ENCODE peak calls at places on chromosomes 6 and 20, in four cellular contexts. Z, K, V and S are unnamed samples.

GRCh38 chr6:134741193-134741521 is 208.7 kb downstream of the ALDH8A1 start:
- DNase-seq in Z (peak), K (no peak), V (no peak), S (peak)

GRCh38 chr6:163999475-164000125 is 585.1 kb downstream of the QKI start:
- DNase-seq in Z (no peak), K (no peak), V (no peak), S (no peak)

GRCh38 chr6:43508481-43509141 is 1.5 kb downstream of the LRRC73 start:
- DNase-seq in Z (no peak), K (no peak), V (no peak), S (no peak)

GRCh38 chr20:19897891-19898290 is 119.3 kb upstream of the NAA20 start:
- DNase-seq in Z (no peak), K (no peak), V (no peak), S (no peak)

GRCh38 chr20:49811825-49812462 is 684 bp upstream of the SLC9A8 start:
- DNase-seq in Z (no peak), K (no peak), V (peak), S (no peak)

GRCh38 chr6:166317261-166318212 is 9.3 kb upstream of the PRR18 start:
- DNase-seq in Z (no peak), K (no peak), V (no peak), S (no peak)

GRCh38 chr20:31663838-31664695 is 26.4 kb downstream of the COX4I2 start:
- DNase-seq in Z (peak), K (no peak), V (no peak), S (no peak)

GRCh38 chr20:51366155-51366886 is 176.2 kb downstream of the NFATC2 start:
- DNase-seq in Z (peak), K (no peak), V (peak), S (no peak)

GRCh38 chr20:47749367-47749766 is 35.9 kb downstream of the SULF2 start:
- DNase-seq in Z (no peak), K (no peak), V (no peak), S (no peak)